ENCODE peak calls at places on chromosome 15, in seven cellular contexts. T, P, H, U, L, Y and R are unnamed samples. For H3K4me1, the result is how much of the 10 kb centered on the place peaks cover.

GRCh38 chr15:26702381-26702780 is 70.5 kb downstream of the GABRB3 start:
- DNase-seq in T (no peak), P (no peak), H (no peak), U (no peak), L (no peak), Y (no peak), R (no peak)

GRCh38 chr15:69293741-69294615 is 4.7 kb upstream of the PAQR5 start:
- DNase-seq in T (no peak), P (no peak), H (no peak), U (no peak), L (no peak), Y (no peak), R (no peak)

GRCh38 chr15:42070966-42071350 is 23.4 kb downstream of the PLA2G4D start:
- DNase-seq in T (no peak), P (no peak), H (no peak), U (no peak), L (no peak), Y (no peak), R (no peak)

GRCh38 chr15:91199511-91199910 is 99.5 kb downstream of the SV2B start:
- DNase-seq in T (no peak), P (no peak), H (no peak), U (no peak), L (no peak), Y (no peak), R (no peak)

GRCh38 chr15:98363955-98364354 is 284.4 kb upstream of the IGF1R start:
- DNase-seq in T (no peak), P (no peak), H (no peak), U (no peak), L (no peak), Y (no peak), R (no peak)

GRCh38 chr15:41429003-41429890 is 12.4 kb downstream of the RTF1 start:
- DNase-seq in T (no peak), P (no peak), H (no peak), U (no peak), L (no peak), Y (peak), R (no peak)

GRCh38 chr15:52220251-52220650 is 29.1 kb upstream of the GNB5 start:
- DNase-seq in T (no peak), P (no peak), H (no peak), U (no peak), L (no peak), Y (no peak), R (no peak)

GRCh38 chr15:88635343-88635742 is 3.5 kb upstream of the ISG20 start:
- DNase-seq in T (no peak), P (no peak), H (no peak), U (no peak), L (no peak), Y (no peak), R (no peak)

GRCh38 chr15:59687831-59688230 is 1.3 kb downstream of the BNIP2 start:
- DNase-seq in T (no peak), P (no peak), H (no peak), U (no peak), L (peak), Y (peak), R (peak)

GRCh38 chr15:56341201-56341600 is 24.0 kb upstream of the TEX9 start:
- DNase-seq in T (no peak), P (peak), H (no peak), U (peak), L (no peak), Y (no peak), R (no peak)

GRCh38 chr15:47477253-47477652 is 240.1 kb upstream of the SEMA6D start:
- DNase-seq in T (no peak), P (no peak), H (no peak), U (no peak), L (no peak), Y (no peak), R (no peak)

GRCh38 chr15:95259513-95259912 is 1028.2 kb downstream of the MCTP2 start:
- DNase-seq in T (peak), P (peak), H (peak), U (peak), L (peak), Y (peak), R (peak)

GRCh38 chr15:60626051-60626450 is 147.1 kb upstream of the ICE2 start:
- DNase-seq in T (no peak), P (no peak), H (no peak), U (no peak), L (no peak), Y (no peak), R (no peak)

GRCh38 chr15:60745469-60745971 is 266.6 kb upstream of the ICE2 start:
- DNase-seq in T (no peak), P (no peak), H (no peak), U (no peak), L (no peak), Y (peak), R (no peak)

GRCh38 chr15:65909831-65910230 is 40.5 kb downstream of the RAB11A start:
- DNase-seq in T (no peak), P (no peak), H (no peak), U (no peak), L (no peak), Y (no peak), R (no peak)

GRCh38 chr15:65908876-65909275 is 39.6 kb downstream of the RAB11A start:
- DNase-seq in T (no peak), P (no peak), H (no peak), U (no peak), L (no peak), Y (no peak), R (no peak)

GRCh38 chr15:65903296-65904073 is 34.2 kb downstream of the RAB11A start:
- DNase-seq in T (no peak), P (no peak), H (no peak), U (peak), L (no peak), Y (peak), R (peak)

GRCh38 chr15:65904301-65904700 is 35.0 kb downstream of the RAB11A start:
- DNase-seq in T (no peak), P (no peak), H (no peak), U (no peak), L (no peak), Y (peak), R (no peak)

GRCh38 chr15:65906396-65906795 is 37.1 kb downstream of the RAB11A start:
- DNase-seq in T (no peak), P (peak), H (no peak), U (peak), L (no peak), Y (no peak), R (no peak)
- H3K4me1 ChIP-seq in T (under half), P (under half), H (under half), U (under half), L (under half), Y (under half), R (under half)

GRCh38 chr15:63089260-63090043 is 32.2 kb upstream of the LACTB start:
- DNase-seq in T (peak), P (no peak), H (no peak), U (peak), L (peak), Y (peak), R (peak)
- H3K9ac ChIP-seq in T (no peak), P (no peak), H (no peak), U (no peak), L (peak), Y (peak), R (peak)

GRCh38 chr15:71131601-71132357 is 16.5 kb downstream of the THSD4 start:
- DNase-seq in T (no peak), P (peak), H (no peak), U (peak), L (no peak), Y (no peak), R (peak)
- H3K4me1 ChIP-seq in T (under half), P (half or more), H (under half), U (half or more), L (under half), Y (under half), R (under half)

GRCh38 chr15:81265944-81266775 is 57.8 kb downstream of the STARD5 start:
- DNase-seq in T (peak), P (peak), H (peak), U (peak), L (peak), Y (peak), R (peak)
- H3K9ac ChIP-seq in T (no peak), P (no peak), H (peak), U (peak), L (no peak), Y (no peak), R (no peak)

GRCh38 chr15:57500979-57501576 is 90.6 kb upstream of the MYZAP start:
- DNase-seq in T (peak), P (no peak), H (no peak), U (peak), L (no peak), Y (no peak), R (peak)
- H3K4me1 ChIP-seq in T (under half), P (under half), H (under half), U (under half), L (under half), Y (under half), R (under half)

DNA sequence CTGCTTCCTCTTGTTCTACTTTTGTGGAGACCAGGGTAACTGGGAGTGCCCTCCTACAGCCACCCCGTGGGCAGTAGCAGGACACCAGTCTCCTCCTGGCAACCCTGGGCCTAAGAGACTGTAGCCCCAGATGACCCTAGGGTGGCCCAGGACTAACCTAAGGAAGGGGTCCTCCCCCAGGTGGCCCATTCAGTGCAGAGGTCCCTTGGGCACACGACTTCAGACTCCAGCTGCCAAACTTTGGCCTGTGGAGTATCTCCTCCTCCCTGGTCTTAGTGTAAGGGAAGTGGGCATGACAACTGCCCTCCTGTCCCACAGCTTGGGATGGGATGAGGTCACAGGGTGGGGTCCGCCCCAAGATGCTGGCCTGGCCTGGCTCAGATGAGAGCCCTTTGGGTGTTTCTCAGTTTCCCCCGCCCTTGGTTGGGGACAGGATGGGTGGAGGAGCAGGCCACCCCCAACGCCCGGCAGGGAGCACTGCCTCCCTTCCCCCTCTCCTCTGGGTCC is 4.8 kb downstream of the CSK start:
- DNase-seq in T (no peak), P (no peak), H (no peak), U (no peak), L (no peak), Y (no peak), R (no peak)
- H3K9ac ChIP-seq in T (no peak), P (no peak), H (no peak), U (no peak), L (no peak), Y (no peak), R (no peak)

GRCh38 chr15:74788042-74788715 is 6.3 kb downstream of the CSK start:
- DNase-seq in T (no peak), P (no peak), H (no peak), U (no peak), L (no peak), Y (no peak), R (no peak)

GRCh38 chr15:74787251-74788041 is 5.6 kb downstream of the CSK start:
- DNase-seq in T (peak), P (peak), H (no peak), U (no peak), L (peak), Y (peak), R (peak)

GRCh38 chr15:74789741-74790079 is 7.8 kb downstream of the CSK start:
- DNase-seq in T (no peak), P (no peak), H (no peak), U (no peak), L (no peak), Y (no peak), R (no peak)

GRCh38 chr15:74789171-74789627 is 7.3 kb downstream of the CSK start:
- DNase-seq in T (no peak), P (no peak), H (no peak), U (peak), L (no peak), Y (no peak), R (no peak)

GRCh38 chr15:74788716-74789151 is 6.9 kb downstream of the CSK start:
- DNase-seq in T (no peak), P (no peak), H (no peak), U (no peak), L (no peak), Y (no peak), R (no peak)
- H3K4me1 ChIP-seq in T (under half), P (under half), H (under half), U (under half), L (half or more), Y (under half), R (half or more)

DNA sequence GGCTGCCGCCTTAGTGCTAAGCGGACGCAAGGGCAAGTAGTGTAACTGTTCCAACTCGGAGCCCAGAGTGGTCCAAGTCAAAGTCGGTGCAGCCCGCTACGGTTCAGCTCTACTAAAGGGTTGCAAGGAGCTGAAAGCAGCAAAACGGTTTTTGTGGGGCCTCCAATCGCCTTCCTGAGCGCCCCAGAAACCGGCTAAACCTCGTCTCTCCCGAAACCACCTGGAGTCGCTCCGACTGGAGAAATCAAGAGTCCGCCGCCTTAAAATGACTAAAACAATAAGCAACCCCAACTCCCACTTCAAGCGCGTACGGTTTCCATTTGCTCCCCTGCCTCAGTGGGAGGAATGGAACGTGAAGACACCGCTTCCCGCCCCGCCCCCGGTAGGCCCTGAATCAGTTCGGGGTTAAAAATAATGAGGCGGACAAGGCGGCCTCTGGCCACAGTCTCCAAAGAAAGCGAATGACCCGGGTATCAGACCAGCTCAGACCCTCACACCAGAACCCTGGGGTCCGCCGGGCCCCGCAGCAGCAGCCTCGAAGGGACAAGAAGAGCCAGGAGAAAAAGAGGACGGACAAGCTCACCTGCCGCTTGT is 400 bp downstream of the SEC11A start:
- DNase-seq in T (peak), P (peak), H (no peak), U (peak), L (peak), Y (peak), R (peak)
- H3K9ac ChIP-seq in T (peak), P (peak), H (peak), U (peak), L (peak), Y (peak), R (peak)

GRCh38 chr15:67853454-67853853 is 13.6 kb upstream of the RNU6-1 start:
- DNase-seq in T (no peak), P (no peak), H (no peak), U (no peak), L (no peak), Y (no peak), R (no peak)
- H3K4me1 ChIP-seq in T (under half), P (under half), H (under half), U (under half), L (under half), Y (under half), R (under half)

GRCh38 chr15:55267401-55268053 is 22.1 kb downstream of the RAB27A start:
- DNase-seq in T (no peak), P (no peak), H (no peak), U (no peak), L (peak), Y (peak), R (peak)
- H3K9ac ChIP-seq in T (no peak), P (no peak), H (no peak), U (no peak), L (peak), Y (peak), R (peak)